ENCODE peak calls at places on chromosomes 16 and 17, in ten cellular contexts. T is NAMALWA; U is T-helper 2 cell; A is ELR; B is activated CD4-positive, alpha-beta T cell treated with anti-CD3 and anti-CD28 coated beads, Interleukin-2, amount 50 U/mL, for 48 hours; F is stimulated activated CD4-positive, alpha-beta T cell treated with anti-CD3 and anti-CD28 coated beads, Interleukin-15, amount 100 ng/mL, for 48 hours; C is RWPE1; I is A172; H is GM23248; J is amniotic stem cell. O is an unnamed sample.

GRCh38 chr17:68906638-68907037 is 48.6 kb downstream of the ABCA8 start:
- DNase-seq in B (no peak), H (peak), A (peak), J (no peak), C (no peak), U (no peak), F (no peak), T (peak), I (peak), O (no peak)

GRCh38 chr17:78341559-78342437 is 18.1 kb downstream of the SOCS3 start:
- DNase-seq in T (no peak), I (peak), B (no peak), J (peak), H (peak), U (no peak), A (peak), C (peak), F (no peak), O (no peak)

GRCh38 chr17:78409191-78409621 is 30.8 kb downstream of the PGS1 start:
- DNase-seq in H (no peak), I (no peak), B (no peak), U (no peak), A (no peak), T (no peak), C (peak), J (no peak), F (no peak), O (no peak)

GRCh38 chr16:47061204-47061603 is 82.5 kb downstream of the NETO2 start:
- DNase-seq in C (no peak), I (no peak), A (no peak), H (no peak), B (no peak), U (no peak), T (no peak), F (no peak), J (no peak), O (no peak)

GRCh38 chr16:17313085-17313611 is 157.6 kb downstream of the XYLT1 start:
- DNase-seq in I (no peak), A (no peak), H (peak), F (no peak), J (no peak), T (no peak), C (no peak), B (no peak), U (no peak), O (no peak)

GRCh38 chr17:50765454-50766221 is 1.7 kb downstream of the ANKRD40CL start:
- DNase-seq in T (peak), J (no peak), U (no peak), F (no peak), I (no peak), B (no peak), H (no peak), A (no peak), C (no peak), O (no peak)

GRCh38 chr16:87897563-87898505 is 28.5 kb upstream of the SLC7A5 start:
- DNase-seq in C (no peak), I (no peak), B (peak), U (peak), F (peak), A (no peak), J (no peak), T (no peak), H (no peak), O (peak)

GRCh38 chr17:35051183-35051578 is 12.3 kb downstream of the RFFL start:
- DNase-seq in H (no peak), B (no peak), I (no peak), T (peak), U (peak), F (no peak), J (no peak), A (no peak), C (no peak), O (peak)

GRCh38 chr16:58266336-58266735 is 28.5 kb downstream of the PRSS54 start:
- DNase-seq in U (no peak), F (no peak), T (no peak), B (no peak), J (no peak), A (no peak), C (no peak), H (no peak), I (no peak), O (no peak)

GRCh38 chr17:8375738-8376259 is 705 bp downstream of the KRABD2 start:
- DNase-seq in B (no peak), T (peak), J (no peak), F (no peak), H (peak), A (peak), C (no peak), U (no peak), I (no peak), O (no peak)

GRCh38 chr17:79842136-79842655 is 3.0 kb upstream of the CBX4 start:
- DNase-seq in F (no peak), C (no peak), A (no peak), B (no peak), J (no peak), H (no peak), U (no peak), T (no peak), I (no peak), O (no peak)

GRCh38 chr17:7186241-7186640 is 7.1 kb upstream of the ASGR1 start:
- DNase-seq in A (peak), C (no peak), J (no peak), B (no peak), F (no peak), I (no peak), T (peak), H (peak), U (no peak), O (no peak)

GRCh38 chr17:63423963-63424362 is 22.1 kb downstream of the CYB561 start:
- DNase-seq in F (no peak), J (no peak), H (no peak), A (no peak), U (no peak), I (no peak), C (no peak), B (no peak), T (no peak), O (no peak)

GRCh38 chr17:17681744-17682292 is 560 bp downstream of the RAI1 start:
- DNase-seq in T (peak), C (no peak), J (no peak), U (peak), A (peak), B (peak), F (no peak), H (peak), I (no peak), O (peak)

GRCh38 chr16:81427245-81427644 is 17.4 kb upstream of the CMIP start:
- DNase-seq in C (no peak), J (no peak), H (no peak), I (no peak), F (no peak), U (no peak), A (no peak), T (no peak), B (no peak), O (no peak)

GRCh38 chr17:80889231-80889896 is 102.3 kb upstream of the CHMP6 start:
- DNase-seq in T (no peak), I (no peak), B (no peak), A (no peak), H (no peak), F (no peak), J (no peak), U (peak), C (no peak), O (no peak)

GRCh38 chr17:67434061-67434525 is 57.0 kb downstream of the PITPNC1 start:
- DNase-seq in B (peak), F (no peak), A (peak), U (peak), I (no peak), T (no peak), C (no peak), J (no peak), H (peak), O (peak)

GRCh38 chr16:1667916-1668315 is 10.2 kb upstream of the JPT2 start:
- DNase-seq in B (no peak), T (no peak), F (no peak), C (no peak), J (no peak), U (no peak), A (no peak), I (no peak), H (no peak), O (no peak)

GRCh38 chr17:31561469-31562412 is 170.3 kb downstream of the RAB11FIP4 start:
- DNase-seq in J (peak), T (no peak), B (no peak), H (peak), A (peak), C (no peak), I (peak), U (no peak), F (no peak), O (no peak)

GRCh38 chr16:24013054-24013636 is 177.4 kb downstream of the PRKCB start:
- DNase-seq in C (no peak), T (no peak), J (no peak), U (no peak), B (no peak), F (no peak), I (no peak), H (no peak), A (no peak), O (no peak)

GRCh38 chr16:23691483-23692189 is 12.9 kb downstream of the PLK1 start:
- DNase-seq in B (no peak), H (peak), T (peak), C (peak), I (peak), A (peak), U (no peak), F (no peak), J (no peak), O (no peak)

GRCh38 chr17:3827124-3827773 is 18.8 kb downstream of the NCBP3 start:
- DNase-seq in H (peak), I (peak), F (peak), B (peak), T (peak), A (peak), J (no peak), C (peak), U (peak), O (peak)

GRCh38 chr17:11598274-11599221 is at the start of gene DNAH9:
- DNase-seq in J (no peak), F (peak), B (peak), T (no peak), I (no peak), C (peak), H (peak), A (no peak), U (peak), O (no peak)

GRCh38 chr16:35150805-35151312 is 1691.4 kb downstream of the TP53TG3F start:
- DNase-seq in U (no peak), H (no peak), C (no peak), I (no peak), F (no peak), A (no peak), B (no peak), J (no peak), T (no peak), O (no peak)

GRCh38 chr16:47016700-47017133 is 43.2 kb upstream of the DNAJA2 start:
- DNase-seq in B (peak), T (no peak), J (no peak), H (no peak), I (no peak), F (no peak), C (no peak), A (no peak), U (peak), O (no peak)

GRCh38 chr16:90044111-90044551 is 24.9 kb upstream of the DBNDD1 start:
- DNase-seq in H (no peak), U (no peak), I (peak), F (no peak), T (no peak), B (no peak), J (no peak), C (peak), A (no peak), O (no peak)

GRCh38 chr16:87464691-87465300 is 28.0 kb downstream of the ZCCHC14 start:
- DNase-seq in T (peak), F (peak), J (peak), H (peak), I (peak), C (peak), A (peak), B (peak), U (peak), O (no peak)

GRCh38 chr16:66382171-66382965 is 15.9 kb downstream of the CDH5 start:
- DNase-seq in C (peak), U (no peak), T (no peak), J (peak), B (no peak), H (peak), I (peak), A (peak), F (no peak), O (no peak)

GRCh38 chr17:12983986-12984932 is 33.6 kb downstream of the ELAC2 start:
- DNase-seq in J (peak), T (no peak), U (no peak), F (no peak), B (no peak), H (peak), I (peak), C (no peak), A (peak), O (no peak)

GRCh38 chr17:17561408-17562144 is 29.9 kb downstream of the PEMT start:
- DNase-seq in C (peak), B (no peak), J (no peak), I (no peak), H (no peak), T (no peak), U (no peak), A (no peak), F (no peak), O (no peak)

GRCh38 chr16:4272114-4272954 is 489 bp downstream of the TFAP4 start:
- DNase-seq in I (peak), A (peak), F (no peak), C (peak), B (peak), T (peak), U (peak), H (peak), J (no peak), O (peak)

GRCh38 chr16:81266680-81267095 is 28.2 kb downstream of the BCO1 start:
- DNase-seq in J (no peak), U (peak), A (peak), C (peak), B (peak), I (peak), H (no peak), F (peak), T (no peak), O (no peak)

GRCh38 chr16:89122322-89122831 is 28.7 kb downstream of the ACSF3 start:
- DNase-seq in C (peak), U (peak), B (no peak), I (no peak), H (no peak), T (peak), F (no peak), J (no peak), A (no peak), O (peak)

GRCh38 chr16:7866144-7866543 is 533.5 kb downstream of the RBFOX1 start:
- DNase-seq in A (no peak), I (no peak), J (no peak), U (no peak), F (no peak), T (no peak), C (no peak), H (no peak), B (no peak), O (no peak)

GRCh38 chr17:38925263-38925995 is at the start of gene LASP1NB:
- DNase-seq in U (peak), J (no peak), C (no peak), A (no peak), B (peak), H (peak), T (no peak), F (peak), I (no peak), O (peak)

O was measured in CD4-positive, alpha-beta memory T cell.